ENCODE peak calls at places on chromosome 22, in eight cellular contexts. Q, E, K, A, W, Z, V and D are unnamed samples.

GRCh38 chr22:22910272-22911240 is 22.9 kb downstream of the IGLL5 start:
- DNase-seq in A (no peak), Q (no peak), K (no peak), Z (no peak), E (no peak), W (no peak), V (peak), D (no peak)

GRCh38 chr22:27842236-27842993 is 40.9 kb upstream of the MN1 start:
- DNase-seq in W (no peak), Q (no peak), E (no peak), K (no peak), Z (no peak), A (no peak), V (no peak), D (no peak)

GRCh38 chr22:31876156-31877035 is 67.9 kb upstream of the YWHAH start:
- DNase-seq in Z (no peak), A (no peak), W (peak), K (peak), E (no peak), Q (no peak), V (no peak), D (no peak)

GRCh38 chr22:22698263-22698750 is 53.9 kb downstream of the GGTLC2 start:
- DNase-seq in K (no peak), A (no peak), E (no peak), Q (no peak), V (no peak), W (no peak), Z (no peak), D (no peak)

GRCh38 chr22:25083414-25084166 is 116.1 kb upstream of the CRYBB3 start:
- DNase-seq in W (no peak), Q (no peak), V (no peak), K (no peak), A (no peak), E (no peak), Z (no peak), D (no peak)

GRCh38 chr22:29152045-29152380 is 53.7 kb upstream of the EMID1 start:
- DNase-seq in V (no peak), E (no peak), Z (no peak), W (no peak), K (no peak), A (peak), Q (no peak), D (no peak)

GRCh38 chr22:22243033-22243680 is 1.4 kb upstream of the VPREB1 start:
- DNase-seq in V (no peak), K (no peak), E (no peak), A (no peak), Z (no peak), Q (no peak), W (no peak), D (no peak)

GRCh38 chr22:42171417-42171816 is 40.8 kb upstream of the CYP2D6 start:
- DNase-seq in W (no peak), Q (no peak), Z (no peak), A (no peak), K (no peak), E (no peak), V (no peak), D (no peak)

GRCh38 chr22:49724893-49725489 is 102.7 kb downstream of the BRD1 start:
- DNase-seq in V (peak), Z (peak), E (peak), W (peak), K (no peak), Q (peak), A (peak), D (peak)

GRCh38 chr22:20646906-20647305 is 127.0 kb upstream of the SERPIND1 start:
- DNase-seq in Z (no peak), E (no peak), K (no peak), V (no peak), A (no peak), Q (no peak), W (no peak), D (no peak)

GRCh38 chr22:48528221-48528915 is 1299.3 kb downstream of the BRD1 start:
- DNase-seq in K (no peak), Z (no peak), E (no peak), Q (no peak), W (no peak), V (no peak), A (no peak), D (no peak)

GRCh38 chr22:21865041-21865440 is 2.4 kb downstream of the MAPK1 start:
- DNase-seq in E (peak), V (no peak), W (peak), Z (no peak), K (peak), A (no peak), Q (peak), D (no peak)

GRCh38 chr22:47561115-47561675 is 798.7 kb downstream of the TBC1D22A start:
- DNase-seq in Z (no peak), E (no peak), K (no peak), W (no peak), A (no peak), Q (no peak), V (no peak), D (no peak)

GRCh38 chr22:44689173-44689572 is 12.8 kb upstream of the PRR5 start:
- DNase-seq in Z (no peak), V (no peak), W (no peak), Q (peak), A (no peak), E (no peak), K (no peak), D (no peak)

GRCh38 chr22:29128891-29129643 is 56.2 kb downstream of the KREMEN1 start:
- DNase-seq in K (peak), Q (peak), A (no peak), Z (no peak), E (no peak), W (peak), V (no peak), D (no peak)

GRCh38 chr22:32079110-32080089 is 36.3 kb downstream of the SLC5A1 start:
- DNase-seq in V (no peak), Q (peak), A (no peak), K (peak), W (peak), E (no peak), Z (no peak), D (no peak)

GRCh38 chr22:31126128-31126868 is 3.5 kb downstream of the INPP5J start:
- DNase-seq in Z (no peak), K (no peak), V (no peak), W (no peak), Q (no peak), E (no peak), A (no peak), D (no peak)

GRCh38 chr22:43005106-43005505 is 9.8 kb downstream of the PACSIN2 start:
- DNase-seq in K (no peak), W (no peak), Q (no peak), Z (no peak), E (no peak), A (no peak), V (no peak), D (no peak)

GRCh38 chr22:26170112-26170492 is 840 bp downstream of the SEZ6L start:
- DNase-seq in V (no peak), E (no peak), Z (no peak), A (no peak), Q (no peak), W (no peak), K (no peak), D (no peak)

GRCh38 chr22:29733362-29734322 is 13.8 kb downstream of the CABP7 start:
- DNase-seq in V (no peak), E (no peak), Z (no peak), W (no peak), K (no peak), Q (no peak), A (no peak), D (no peak)

GRCh38 chr22:36330655-36331305 is 57.0 kb downstream of the MYH9 start:
- DNase-seq in V (peak), E (no peak), A (no peak), Q (peak), Z (no peak), K (peak), W (peak), D (no peak)

GRCh38 chr22:44331881-44332714 is 19.3 kb upstream of the SHISAL1 start:
- DNase-seq in Z (no peak), A (peak), E (no peak), Q (peak), W (peak), K (no peak), V (peak), D (peak)

GRCh38 chr22:49568751-49569285 is 258.9 kb downstream of the BRD1 start:
- DNase-seq in Q (no peak), K (no peak), W (no peak), A (no peak), V (no peak), E (no peak), Z (no peak), D (no peak)

GRCh38 chr22:50544078-50544745 is 1.5 kb upstream of the KLHDC7B start:
- DNase-seq in A (peak), Q (peak), W (peak), E (peak), Z (peak), V (peak), K (peak), D (peak)

GRCh38 chr22:32469799-32470212 is 4.8 kb upstream of the FBXO7 start:
- DNase-seq in W (peak), A (no peak), K (peak), Z (no peak), E (no peak), V (no peak), Q (peak), D (no peak)

GRCh38 chr22:23834406-23834805 is 4.4 kb downstream of the DERL3 start:
- DNase-seq in E (no peak), Z (no peak), Q (no peak), A (no peak), K (no peak), W (no peak), V (no peak), D (no peak)

GRCh38 chr22:19761022-19761499 is 483 bp downstream of the TBX1 start:
- DNase-seq in W (no peak), V (peak), E (no peak), K (no peak), Z (no peak), Q (no peak), A (no peak), D (no peak)

GRCh38 chr22:44920183-44920582 is 89.6 kb downstream of the PHF21B start:
- DNase-seq in Z (no peak), V (no peak), W (no peak), Q (no peak), A (no peak), K (no peak), E (no peak), D (no peak)

GRCh38 chr22:43275545-43275981 is 67.6 kb downstream of the SCUBE1 start:
- DNase-seq in W (no peak), V (no peak), Z (no peak), K (peak), A (peak), Q (peak), E (no peak), D (no peak)

GRCh38 chr22:50694766-50695420 is 22.3 kb downstream of the SHANK3 start:
- DNase-seq in E (no peak), Q (no peak), K (no peak), V (peak), W (no peak), Z (no peak), A (no peak), D (no peak)